ENCODE peak calls at places on chromosomes 11 and 22, in six cellular contexts. J, W, A, L, U and X are unnamed samples.
A peak's percentile ranks its signal among the peaks of the same experiment; 100 is the strongest.

GRCh38 chr11:70545626-70545945 is 147.3 kb downstream of the CTTN start:
- DNase-seq in J (peak; percentile 26), W (no peak), A (no peak), L (no peak), U (no peak), X (no peak)

GRCh38 chr11:35796542-35796941 is 134.0 kb downstream of the TRIM44 start:
- DNase-seq in J (no peak), W (peak; percentile 49), A (no peak), L (peak; percentile 94), U (peak; percentile 77), X (peak; percentile 80)

GRCh38 chr22:35044607-35045390 is 21.2 kb upstream of the ISX start:
- DNase-seq in J (no peak), W (no peak), A (no peak), L (no peak), U (no peak), X (no peak)

GRCh38 chr11:61133956-61134662 is 27.1 kb downstream of the VPS37C start:
- DNase-seq in J (no peak), W (no peak), A (no peak), L (no peak), U (no peak), X (no peak)

GRCh38 chr11:122632178-122632824 is 23.2 kb upstream of the UBASH3B start:
- DNase-seq in J (no peak), W (no peak), A (no peak), L (no peak), U (peak; percentile 88), X (no peak)

GRCh38 chr22:48599346-48599745 is 1228.3 kb downstream of the BRD1 start:
- DNase-seq in J (no peak), W (no peak), A (no peak), L (no peak), U (no peak), X (no peak)

GRCh38 chr11:124707813-124708212 is 31.9 kb upstream of the NRGN start:
- DNase-seq in J (no peak), W (no peak), A (no peak), L (no peak), U (no peak), X (no peak)

GRCh38 chr11:34749666-34750659 is 129.1 kb downstream of the EHF start:
- DNase-seq in J (peak; percentile 69), W (peak; percentile 68), A (peak; percentile 81), L (peak; percentile 43), U (peak; percentile 84), X (peak; percentile 92)

GRCh38 chr11:84398017-84398626 is 1112.0 kb upstream of the CCDC90B start:
- DNase-seq in J (no peak), W (peak; percentile 1), A (no peak), L (peak; percentile 37), U (peak; percentile 13), X (no peak)

GRCh38 chr11:2927493-2927800 is 1.8 kb downstream of the PHLDA2 start:
- DNase-seq in J (peak; percentile 42), W (no peak), A (no peak), L (no peak), U (no peak), X (no peak)

GRCh38 chr22:49466926-49467590 is 360.6 kb downstream of the BRD1 start:
- DNase-seq in J (no peak), W (no peak), A (no peak), L (no peak), U (no peak), X (no peak)

GRCh38 chr11:134499990-134500389 is 87.9 kb upstream of the B3GAT1 start:
- DNase-seq in J (no peak), W (no peak), A (no peak), L (no peak), U (no peak), X (no peak)

GRCh38 chr11:44326615-44327475 is 16.9 kb upstream of the ALX4 start:
- DNase-seq in J (no peak), W (no peak), A (no peak), L (peak; percentile 88), U (no peak), X (no peak)
- TF ChIP-seq CTCF in J (no peak), W (peak; percentile 16), A (no peak), L (peak; percentile 61), U (no peak), X (peak; percentile 11)

DNA sequence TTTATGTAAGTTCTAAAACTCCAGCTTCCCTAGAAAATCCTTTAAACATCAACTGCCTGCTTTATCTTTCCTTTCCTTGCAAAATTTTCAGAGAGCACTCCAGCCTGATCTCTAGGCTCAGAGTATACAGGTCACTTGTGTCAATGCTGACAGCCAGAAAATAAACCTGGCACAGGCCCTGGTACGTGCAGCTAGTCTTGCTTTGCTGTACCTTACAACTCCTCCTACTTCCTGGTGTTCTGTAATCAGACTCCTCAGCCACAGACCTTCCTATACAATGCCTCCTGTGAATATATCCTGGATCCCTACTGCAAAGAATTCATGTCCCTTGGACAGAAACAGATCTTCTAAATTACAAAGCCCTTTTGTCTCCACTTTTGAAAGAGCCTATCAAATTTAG is 24.2 kb upstream of the TMEM123 start:
- DNase-seq in J (no peak), W (peak; percentile 22), A (no peak), L (no peak), U (peak; percentile 80), X (no peak)
- H3K4me3 ChIP-seq in J (no peak overlapping the region), W (no peak overlapping the region), A (no peak overlapping the region), L (no peak overlapping the region), U (no peak overlapping the region), X (no peak overlapping the region)

DNA sequence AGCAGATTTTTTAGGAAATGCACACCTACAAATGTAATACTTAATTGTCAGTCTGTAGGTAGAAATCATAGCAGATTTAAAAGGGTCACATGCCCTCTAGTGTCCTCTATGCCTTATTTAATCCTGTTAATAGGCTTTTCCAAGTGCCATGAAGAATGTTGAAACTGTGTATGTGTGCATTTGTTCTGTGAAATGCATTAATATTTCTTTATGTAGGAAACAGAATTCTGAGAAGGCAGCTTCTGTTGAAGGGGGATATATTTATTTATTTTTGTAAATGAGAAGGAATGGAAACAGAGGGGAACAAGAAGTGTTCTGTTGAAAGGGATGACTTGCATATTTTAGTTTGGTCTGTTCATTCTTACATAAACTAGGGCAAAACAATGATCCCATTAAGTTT is 51.0 kb downstream of the SVIP start:
- DNase-seq in J (no peak), W (no peak), A (no peak), L (no peak), U (peak; percentile 27), X (no peak)
- TF ChIP-seq CTCF in J (no peak), W (no peak), A (no peak), L (no peak), U (no peak), X (no peak)

DNA sequence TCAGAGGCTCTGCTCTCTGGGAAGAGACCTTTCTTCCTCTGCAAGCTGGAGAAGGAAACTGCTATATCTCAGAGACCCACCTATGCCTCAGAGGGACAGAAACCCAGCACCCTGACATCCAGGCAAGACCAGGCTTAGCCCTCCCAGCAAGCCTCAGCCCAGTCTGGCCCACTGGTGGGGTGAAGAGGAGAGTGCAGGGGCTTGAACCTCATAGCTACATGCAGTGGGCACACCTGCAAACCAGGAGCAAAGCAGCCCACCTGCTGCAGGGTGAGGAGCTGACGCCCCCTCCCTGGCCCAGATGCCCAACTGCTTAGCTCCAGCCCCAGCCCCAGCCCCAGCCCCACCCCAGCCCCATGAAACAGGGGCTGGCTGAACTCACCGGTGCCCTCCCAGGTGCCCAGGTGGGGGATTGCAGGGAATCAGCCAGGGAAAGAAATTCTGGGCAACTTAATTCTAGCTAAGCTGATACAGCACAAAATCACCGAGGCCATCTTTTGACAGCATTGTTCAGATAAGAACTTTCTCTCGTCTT is 246.8 kb downstream of the BUD13 start:
- DNase-seq in J (no peak), W (no peak), A (no peak), L (no peak), U (no peak), X (no peak)
- H3K4me3 ChIP-seq in J (no peak overlapping the region), W (no peak overlapping the region), A (no peak overlapping the region), L (no peak overlapping the region), U (no peak overlapping the region), X (no peak overlapping the region)

GRCh38 chr11:119625206-119625988 is 103.6 kb downstream of the NECTIN1 start:
- DNase-seq in J (no peak), W (no peak), A (no peak), L (no peak), U (no peak), X (no peak)

GRCh38 chr11:119626197-119626909 is 102.6 kb downstream of the NECTIN1 start:
- DNase-seq in J (no peak), W (no peak), A (no peak), L (no peak), U (no peak), X (peak; percentile 15)

GRCh38 chr11:119622454-119623143 is 106.4 kb downstream of the NECTIN1 start:
- DNase-seq in J (no peak), W (no peak), A (no peak), L (no peak), U (no peak), X (no peak)

GRCh38 chr11:119623682-119624081 is 105.3 kb downstream of the NECTIN1 start:
- DNase-seq in J (no peak), W (no peak), A (no peak), L (no peak), U (no peak), X (no peak)

DNA sequence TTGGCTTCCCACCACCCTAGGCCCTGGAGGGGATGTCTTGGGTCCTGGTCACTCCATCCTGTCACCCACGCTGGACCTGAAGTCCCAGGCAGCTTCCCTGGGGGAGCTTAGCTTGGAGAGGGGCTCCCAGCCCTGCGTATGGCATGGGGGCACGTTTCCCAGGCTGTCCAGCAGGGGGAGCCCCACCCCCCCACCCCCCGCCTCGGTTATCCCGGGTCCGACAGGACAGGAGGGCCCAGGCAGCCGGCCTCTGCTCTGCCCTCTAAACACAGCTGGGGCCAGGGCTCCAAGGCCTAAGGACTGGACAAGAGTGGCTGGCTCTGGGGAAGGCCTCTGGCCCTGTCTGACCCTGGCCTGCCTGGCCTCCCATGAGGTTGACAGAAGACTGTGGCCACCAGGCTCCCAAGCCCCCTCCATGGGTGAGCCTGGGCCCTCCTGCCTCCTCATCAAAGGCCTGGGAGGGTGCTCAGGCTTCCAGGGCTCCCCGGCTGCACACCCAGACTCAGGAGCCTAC is 104.8 kb downstream of the NECTIN1 start:
- DNase-seq in J (no peak), W (no peak), A (no peak), L (peak; percentile 18), U (no peak), X (no peak)
- TF ChIP-seq CTCF in J (peak; percentile 60), W (peak; percentile 22), A (peak; percentile 30), L (peak; percentile 55), U (peak; percentile 33), X (peak; percentile 30)